ENCODE peak calls at places on chromosomes 7 and 10, in four cellular contexts. One of them, this sample, is unnamed.

GRCh38 chr10:63582686-63583085 is 61.5 kb downstream of the REEP3 start:
- DNase-seq in endodermal cell: no peak
- DNase-seq in ovary: no peak
- DNase-seq in brain microvascular endothelial cell: no peak
- DNase-seq in this sample: no peak

GRCh38 chr10:77223532-77224460 is 413.8 kb downstream of the KCNMA1 start:
- DNase-seq in brain microvascular endothelial cell: no peak
- DNase-seq in endodermal cell: no peak
- DNase-seq in ovary: no peak
- DNase-seq in this sample: no peak

GRCh38 chr10:23314835-23315239 is 29.8 kb downstream of the C10orf67 start:
- DNase-seq in endodermal cell: peak
- DNase-seq in ovary: peak
- DNase-seq in brain microvascular endothelial cell: peak
- DNase-seq in this sample: peak

GRCh38 chr7:43868681-43869017 is 668 bp downstream of the MRPS24 start:
- DNase-seq in brain microvascular endothelial cell: no peak
- DNase-seq in endodermal cell: no peak
- DNase-seq in ovary: no peak
- DNase-seq in this sample: no peak

GRCh38 chr7:138001529-138002095 is at the start of gene CREB3L2:
- DNase-seq in brain microvascular endothelial cell: peak
- DNase-seq in ovary: peak
- DNase-seq in endodermal cell: peak
- DNase-seq in this sample: no peak

GRCh38 chr7:118324790-118325449 is 100.4 kb downstream of the ANKRD7 start:
- DNase-seq in endodermal cell: peak
- DNase-seq in brain microvascular endothelial cell: no peak
- DNase-seq in ovary: no peak
- DNase-seq in this sample: no peak

GRCh38 chr10:66294538-66294937 is 631.3 kb upstream of the LRRTM3 start:
- DNase-seq in ovary: no peak
- DNase-seq in brain microvascular endothelial cell: no peak
- DNase-seq in endodermal cell: no peak
- DNase-seq in this sample: no peak

GRCh38 chr10:17147884-17148494 is 18.4 kb upstream of the CUBN start:
- DNase-seq in endodermal cell: no peak
- DNase-seq in ovary: no peak
- DNase-seq in brain microvascular endothelial cell: peak
- DNase-seq in this sample: no peak

GRCh38 chr10:73413108-73413527 is 740 bp downstream of the ANXA7 start:
- DNase-seq in endodermal cell: peak
- DNase-seq in brain microvascular endothelial cell: peak
- DNase-seq in ovary: no peak
- DNase-seq in this sample: no peak

GRCh38 chr7:132402751-132403245 is 173.5 kb downstream of the PLXNA4 start:
- DNase-seq in endodermal cell: no peak
- DNase-seq in ovary: peak
- DNase-seq in brain microvascular endothelial cell: no peak
- DNase-seq in this sample: no peak

GRCh38 chr10:7756360-7756992 is 31.3 kb downstream of the KIN start:
- DNase-seq in endodermal cell: peak
- DNase-seq in ovary: no peak
- DNase-seq in brain microvascular endothelial cell: peak
- DNase-seq in this sample: no peak

GRCh38 chr10:107984149-107984548 is 819.6 kb upstream of the SORCS1 start:
- DNase-seq in ovary: no peak
- DNase-seq in brain microvascular endothelial cell: no peak
- DNase-seq in endodermal cell: no peak
- DNase-seq in this sample: no peak

GRCh38 chr7:129101746-129102145 is 42.8 kb upstream of the TSPAN33 start:
- DNase-seq in endodermal cell: no peak
- DNase-seq in brain microvascular endothelial cell: no peak
- DNase-seq in ovary: no peak
- DNase-seq in this sample: no peak

GRCh38 chr10:96834121-96834520 is 2.0 kb downstream of the LCOR start:
- DNase-seq in brain microvascular endothelial cell: no peak
- DNase-seq in ovary: no peak
- DNase-seq in endodermal cell: no peak
- DNase-seq in this sample: no peak

GRCh38 chr10:70381491-70382421 is 669 bp downstream of the LRRC20 start:
- DNase-seq in endodermal cell: peak
- DNase-seq in brain microvascular endothelial cell: peak
- DNase-seq in ovary: peak
- DNase-seq in this sample: no peak

GRCh38 chr7:132275384-132275783 is 300.9 kb downstream of the PLXNA4 start:
- DNase-seq in ovary: no peak
- DNase-seq in endodermal cell: no peak
- DNase-seq in brain microvascular endothelial cell: no peak
- DNase-seq in this sample: no peak

GRCh38 chr10:52440612-52441285 is 126.7 kb downstream of the DKK1 start:
- DNase-seq in endodermal cell: peak
- DNase-seq in ovary: no peak
- DNase-seq in brain microvascular endothelial cell: no peak
- DNase-seq in this sample: no peak

GRCh38 chr7:100423315-100423714 is 5.2 kb downstream of the ZCWPW1 start:
- DNase-seq in endodermal cell: no peak
- DNase-seq in ovary: no peak
- DNase-seq in brain microvascular endothelial cell: no peak
- DNase-seq in this sample: no peak

GRCh38 chr7:100419660-100420226 is 8.8 kb downstream of the ZCWPW1 start:
- DNase-seq in brain microvascular endothelial cell: no peak
- DNase-seq in endodermal cell: no peak
- DNase-seq in ovary: no peak
- DNase-seq in this sample: no peak

GRCh38 chr7:100413889-100414288 is 14.6 kb downstream of the ZCWPW1 start:
- DNase-seq in brain microvascular endothelial cell: no peak
- DNase-seq in endodermal cell: no peak
- DNase-seq in ovary: no peak
- DNase-seq in this sample: no peak

GRCh38 chr7:100415448-100415847 is 13.1 kb downstream of the ZCWPW1 start:
- DNase-seq in endodermal cell: no peak
- DNase-seq in ovary: no peak
- DNase-seq in brain microvascular endothelial cell: no peak
- DNase-seq in this sample: no peak

DNA sequence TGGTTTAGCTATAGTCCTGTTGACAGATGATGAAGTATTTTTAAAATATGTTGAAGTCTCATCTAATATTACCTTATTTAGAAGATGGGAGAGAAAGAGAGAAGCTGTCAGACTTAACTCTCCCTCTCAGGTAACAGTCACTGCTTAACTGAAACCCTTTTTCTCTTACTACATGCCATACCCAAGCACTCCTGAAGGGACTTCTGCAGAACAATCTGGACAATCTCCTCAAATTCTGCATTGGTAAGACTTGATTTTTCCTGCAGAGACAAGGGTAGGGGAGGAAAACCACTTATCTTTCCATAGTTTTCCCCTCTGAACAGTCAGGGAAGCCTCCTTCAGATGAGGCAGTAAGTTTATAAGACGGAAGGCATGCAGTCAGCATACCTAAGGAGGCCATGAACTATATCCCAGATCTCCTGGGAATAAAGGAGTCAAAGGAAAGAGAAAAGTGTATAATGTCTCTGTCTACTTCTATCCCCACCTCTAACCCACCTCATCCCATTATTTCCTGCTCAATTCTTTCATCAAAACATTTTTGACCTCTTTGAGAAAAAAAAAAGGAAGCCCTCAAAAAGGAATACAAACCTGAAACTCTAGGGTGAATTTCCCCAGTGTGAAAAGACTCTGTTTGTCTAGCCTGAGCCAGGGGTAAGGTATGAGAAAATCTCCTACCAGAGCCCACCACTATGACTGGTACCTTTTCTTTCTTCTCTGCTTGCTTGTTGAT is 9.4 kb downstream of the ZCWPW1 start:
- DNase-seq in brain microvascular endothelial cell: no peak
- DNase-seq in endodermal cell: no peak
- DNase-seq in ovary: no peak
- DNase-seq in this sample: no peak
- TF ChIP-seq CTCF in brain microvascular endothelial cell: peak
- TF ChIP-seq CTCF in endodermal cell: peak
- TF ChIP-seq CTCF in ovary: no peak
- TF ChIP-seq CTCF in this sample: no peak

GRCh38 chr7:145020454-145020853 is 184.6 kb upstream of the TPK1 start:
- DNase-seq in ovary: no peak
- DNase-seq in endodermal cell: no peak
- DNase-seq in brain microvascular endothelial cell: no peak
- DNase-seq in this sample: no peak

DNA sequence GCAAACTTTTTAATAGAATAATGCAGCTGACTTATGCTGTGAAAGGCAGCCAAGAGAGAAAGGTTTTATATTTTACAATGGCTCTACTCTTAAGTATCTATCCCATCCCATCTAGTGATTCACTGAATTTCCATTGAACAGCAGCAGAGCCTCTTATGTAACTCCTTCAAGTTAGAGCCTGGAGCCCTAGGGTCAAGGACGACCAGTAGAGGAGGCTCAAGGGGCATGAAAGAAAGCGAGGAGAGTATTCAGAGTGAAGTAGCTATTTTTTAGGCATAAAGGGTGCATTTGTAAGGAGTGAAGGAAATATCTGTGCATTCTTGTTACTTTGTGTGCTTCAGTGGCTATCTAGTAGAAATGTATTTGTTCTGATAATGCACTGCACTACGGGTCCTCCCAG is 180.2 kb upstream of the TPK1 start:
- DNase-seq in brain microvascular endothelial cell: no peak
- DNase-seq in endodermal cell: peak
- DNase-seq in ovary: no peak
- DNase-seq in this sample: no peak
- TF ChIP-seq CTCF in brain microvascular endothelial cell: no peak
- TF ChIP-seq CTCF in endodermal cell: peak
- TF ChIP-seq CTCF in ovary: no peak
- TF ChIP-seq CTCF in this sample: no peak

GRCh38 chr7:93804726-93805125 is 85.8 kb downstream of the TFPI2 start:
- DNase-seq in ovary: no peak
- DNase-seq in brain microvascular endothelial cell: no peak
- DNase-seq in endodermal cell: no peak
- DNase-seq in this sample: no peak

GRCh38 chr7:93799750-93800357 is 90.7 kb downstream of the TFPI2 start:
- DNase-seq in ovary: no peak
- DNase-seq in endodermal cell: no peak
- DNase-seq in brain microvascular endothelial cell: no peak
- DNase-seq in this sample: no peak
- TF ChIP-seq CTCF in ovary: peak
- TF ChIP-seq CTCF in endodermal cell: peak
- TF ChIP-seq CTCF in brain microvascular endothelial cell: peak
- TF ChIP-seq CTCF in this sample: no peak

DNA sequence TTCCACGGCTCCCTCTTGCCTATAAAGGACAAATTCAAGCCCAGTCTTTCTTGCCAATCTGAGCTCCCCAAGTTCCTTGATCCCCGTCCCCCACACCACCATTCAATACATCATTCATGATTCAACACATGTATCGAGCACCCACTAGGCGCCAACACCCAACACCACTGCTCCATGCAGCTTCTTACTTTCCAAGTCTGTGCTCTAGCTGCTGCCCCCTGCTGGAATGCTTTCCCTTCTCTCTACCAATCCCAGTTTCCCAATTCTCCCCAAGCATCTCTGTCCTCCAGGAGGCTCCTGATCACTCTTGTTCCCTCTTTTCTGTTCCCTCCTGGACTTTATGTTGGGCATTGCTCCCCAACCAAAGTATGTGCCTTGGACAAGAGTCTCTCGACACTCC is 172.6 kb downstream of the NEURL1 start:
- DNase-seq in ovary: no peak
- DNase-seq in endodermal cell: peak
- DNase-seq in brain microvascular endothelial cell: peak
- DNase-seq in this sample: no peak
- TF ChIP-seq CTCF in ovary: no peak
- TF ChIP-seq CTCF in endodermal cell: peak
- TF ChIP-seq CTCF in brain microvascular endothelial cell: peak
- TF ChIP-seq CTCF in this sample: no peak

GRCh38 chr10:110497438-110498086 is at the start of gene DUSP5:
- DNase-seq in brain microvascular endothelial cell: peak
- DNase-seq in ovary: peak
- DNase-seq in endodermal cell: peak
- DNase-seq in this sample: peak

GRCh38 chr10:110498982-110499795 is 1.5 kb downstream of the DUSP5 start:
- DNase-seq in endodermal cell: peak
- DNase-seq in brain microvascular endothelial cell: no peak
- DNase-seq in ovary: no peak
- DNase-seq in this sample: no peak

GRCh38 chr10:110499796-110500514 is 2.2 kb downstream of the DUSP5 start:
- DNase-seq in ovary: no peak
- DNase-seq in brain microvascular endothelial cell: no peak
- DNase-seq in endodermal cell: no peak
- DNase-seq in this sample: no peak

GRCh38 chr10:110496553-110497437 is 912 bp upstream of the DUSP5 start:
- DNase-seq in endodermal cell: no peak
- DNase-seq in ovary: no peak
- DNase-seq in brain microvascular endothelial cell: peak
- DNase-seq in this sample: peak

GRCh38 chr10:110498087-110498981 is 627 bp downstream of the DUSP5 start:
- DNase-seq in brain microvascular endothelial cell: no peak
- DNase-seq in ovary: peak
- DNase-seq in endodermal cell: peak
- DNase-seq in this sample: no peak
- TF ChIP-seq CTCF in brain microvascular endothelial cell: no peak
- TF ChIP-seq CTCF in ovary: peak
- TF ChIP-seq CTCF in endodermal cell: no peak
- TF ChIP-seq CTCF in this sample: no peak

DNA sequence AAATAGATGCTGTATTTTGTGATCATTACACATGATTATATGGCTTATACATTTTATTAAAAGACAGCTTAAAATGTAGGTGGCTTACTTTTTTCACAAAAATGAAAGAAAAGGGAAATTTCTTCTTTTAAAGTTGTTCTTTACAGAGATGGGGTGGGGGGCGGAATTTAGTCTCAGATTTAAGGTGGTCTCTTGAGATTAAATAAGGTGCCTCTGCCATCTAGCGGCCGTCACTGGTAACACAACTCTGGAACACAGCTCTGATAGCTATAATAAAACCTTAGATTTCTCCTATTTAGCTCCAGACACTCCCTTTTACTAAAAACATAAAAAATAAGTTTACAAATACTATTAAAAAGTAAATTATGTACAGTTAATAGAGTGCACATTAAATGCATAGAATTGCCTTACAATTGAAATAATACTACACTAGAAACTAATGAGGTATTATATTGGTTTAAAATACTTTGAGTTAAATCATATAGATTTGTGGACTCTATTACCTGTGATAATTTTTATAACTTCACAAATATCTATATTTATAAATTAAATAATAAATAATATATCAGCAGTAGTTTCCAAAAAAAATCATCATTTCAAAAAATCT is 210.9 kb downstream of the DGKB start:
- DNase-seq in endodermal cell: peak
- DNase-seq in ovary: no peak
- DNase-seq in brain microvascular endothelial cell: peak
- DNase-seq in this sample: peak
- TF ChIP-seq CTCF in endodermal cell: peak
- TF ChIP-seq CTCF in ovary: no peak
- TF ChIP-seq CTCF in brain microvascular endothelial cell: peak
- TF ChIP-seq CTCF in this sample: no peak

DNA sequence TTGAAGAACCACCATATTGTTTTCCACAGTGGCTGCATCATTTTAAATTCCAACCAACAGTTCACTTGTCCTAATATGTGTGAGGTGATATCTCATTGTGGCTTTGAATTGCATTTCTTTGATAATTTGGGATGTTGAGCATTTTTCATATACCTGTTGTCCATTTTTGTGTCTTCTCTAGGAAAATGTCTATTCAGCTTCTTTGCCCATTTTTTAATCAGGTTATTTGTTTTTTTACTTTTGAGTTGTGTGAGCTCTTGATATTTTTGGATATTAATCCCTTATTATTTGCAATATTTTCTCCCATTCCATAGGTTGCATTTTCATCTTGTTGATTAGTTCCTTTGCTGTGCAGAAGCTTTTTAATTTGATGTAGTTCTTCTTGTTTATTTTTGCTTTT is 95.1 kb upstream of the CCDC71L start:
- DNase-seq in brain microvascular endothelial cell: no peak
- DNase-seq in ovary: no peak
- DNase-seq in endodermal cell: no peak
- DNase-seq in this sample: no peak
- TF ChIP-seq CTCF in brain microvascular endothelial cell: no peak
- TF ChIP-seq CTCF in ovary: no peak
- TF ChIP-seq CTCF in endodermal cell: no peak
- TF ChIP-seq CTCF in this sample: no peak

This sample was measured in omental fat pad.